ENCODE peak calls at places on chromosome 1, in six cellular contexts. L is CD4-positive, alpha-beta memory T cell; F is lung; C is fibroblast of lung; U is ascending aorta; Y is thoracic aorta. T is an unnamed sample.

GRCh38 chr1:56065729-56066128 is 513.6 kb downstream of the PLPP3 start:
- DNase-seq in F (no peak), Y (no peak), L (no peak), C (no peak), U (no peak), T (no peak)

GRCh38 chr1:91924146-91924545 is 25.1 kb upstream of the BRDT start:
- DNase-seq in L (no peak), F (no peak), C (peak; percentile 89), Y (no peak), U (no peak), T (no peak)

GRCh38 chr1:3618576-3618903 is 6.3 kb upstream of the TPRG1L start:
- DNase-seq in C (no peak), F (no peak), U (no peak), Y (no peak), L (no peak), T (no peak)

GRCh38 chr1:219201656-219202055 is 28.0 kb downstream of the LYPLAL1 start:
- DNase-seq in F (no peak), C (peak; percentile 37), L (no peak), U (no peak), Y (no peak), T (no peak)

GRCh38 chr1:175150596-175151319 is 41.8 kb downstream of the KIAA0040 start:
- DNase-seq in L (no peak), C (no peak), U (no peak), Y (no peak), F (no peak), T (no peak)

GRCh38 chr1:46173361-46173856 is 1.5 kb upstream of the TSPAN1 start:
- DNase-seq in L (no peak), U (no peak), Y (no peak), C (peak; percentile 32), F (no peak), T (no peak)

GRCh38 chr1:159007734-159008133 is 2.0 kb upstream of the IFI16 start:
- DNase-seq in L (no peak), F (no peak), Y (no peak), U (no peak), C (no peak), T (no peak)

GRCh38 chr1:184636156-184636448 is 118.6 kb downstream of the EDEM3 start:
- DNase-seq in C (no peak), U (no peak), Y (no peak), F (no peak), L (no peak), T (no peak)

GRCh38 chr1:239833709-239834108 is 258.0 kb upstream of the FMN2 start:
- DNase-seq in C (no peak), U (no peak), Y (no peak), F (no peak), L (no peak), T (no peak)

GRCh38 chr1:210294991-210295773 is 33.5 kb upstream of the HHAT start:
- DNase-seq in Y (no peak), F (no peak), U (peak; percentile 71), C (no peak), L (no peak), T (no peak)

GRCh38 chr1:37764888-37765441 is at the start of gene EPHA10:
- DNase-seq in L (no peak), C (no peak), Y (no peak), U (no peak), F (no peak), T (no peak)

GRCh38 chr1:35190784-35191183 is 2.2 kb downstream of the SFPQ start:
- DNase-seq in L (no peak), C (no peak), Y (no peak), U (no peak), F (no peak), T (no peak)

GRCh38 chr1:64569376-64569775 is 99.4 kb downstream of the CACHD1 start:
- DNase-seq in C (peak; percentile 38), L (no peak), Y (no peak), F (peak; percentile 30), U (no peak), T (no peak)

GRCh38 chr1:62687903-62688686 is at the start of gene DOCK7:
- DNase-seq in Y (peak; percentile 12), C (peak; percentile 83), F (peak; percentile 77), U (peak; percentile 85), L (peak; percentile 56), T (peak; percentile 25)

GRCh38 chr1:89552481-89553194 is 28.0 kb downstream of the LRRC8B start:
- DNase-seq in Y (no peak), C (peak; percentile 66), U (no peak), F (no peak), L (no peak), T (no peak)

GRCh38 chr1:25451903-25452302 is 21.2 kb downstream of the MACO1 start:
- DNase-seq in F (no peak), L (no peak), Y (no peak), U (no peak), C (no peak), T (no peak)

GRCh38 chr1:117815105-117815812 is 114.2 kb downstream of the GDAP2 start:
- DNase-seq in F (no peak), L (no peak), U (no peak), C (peak; percentile 81), Y (no peak), T (no peak)

GRCh38 chr1:56190975-56191768 is 388.2 kb downstream of the PLPP3 start:
- DNase-seq in C (peak; percentile 51), U (no peak), Y (no peak), F (no peak), L (no peak), T (no peak)

GRCh38 chr1:204491653-204492052 is 3.0 kb downstream of the PIK3C2B start:
- DNase-seq in Y (no peak), C (no peak), F (no peak), L (no peak), U (no peak), T (no peak)

GRCh38 chr1:204483791-204484190 is 10.8 kb downstream of the PIK3C2B start:
- DNase-seq in U (no peak), Y (no peak), F (no peak), L (no peak), C (no peak), T (no peak)

GRCh38 chr1:204484948-204485347 is 9.7 kb downstream of the PIK3C2B start:
- DNase-seq in C (no peak), F (no peak), L (no peak), U (no peak), Y (no peak), T (no peak)

DNA sequence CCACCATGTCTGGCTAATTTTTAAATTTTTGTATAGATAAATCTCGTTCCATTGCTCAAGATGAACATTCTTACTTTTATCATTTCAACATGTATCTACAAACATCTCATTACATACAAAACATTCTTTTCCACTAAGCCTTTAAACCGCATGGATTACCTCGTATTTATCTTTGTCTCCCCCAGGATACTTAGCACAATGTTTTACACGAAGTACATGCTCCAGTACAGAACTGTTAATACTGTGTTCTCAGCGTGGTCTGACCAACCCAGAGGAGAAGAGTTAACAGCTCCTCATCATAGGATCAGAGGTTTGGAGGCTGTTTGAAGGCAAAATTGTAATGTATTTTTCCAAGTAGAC is 7.4 kb downstream of the PIK3C2B start:
- DNase-seq in C (no peak), U (no peak), L (no peak), F (no peak), Y (no peak), T (no peak)
- H3K4me1 ChIP-seq in C (no peaks in the 10 kb centered on the region), U (no peaks in the 10 kb centered on the region), L (peaks cover 37% of the 10 kb centered on the region), F (peaks cover 15% of the 10 kb centered on the region), Y (peaks cover 42% of the 10 kb centered on the region), T (peaks cover 10% of the 10 kb centered on the region)

GRCh38 chr1:21317035-21317689 is 26.9 kb upstream of the ECE1 start:
- DNase-seq in C (peak; percentile 92), Y (peak; percentile 76), L (no peak), U (peak; percentile 97), F (no peak), T (no peak)

GRCh38 chr1:21319447-21320407 is 29.5 kb upstream of the ECE1 start:
- DNase-seq in Y (no peak), F (no peak), U (peak; percentile 82), C (no peak), L (no peak), T (no peak)

GRCh38 chr1:21317690-21318043 is 27.4 kb upstream of the ECE1 start:
- DNase-seq in Y (no peak), F (no peak), L (no peak), C (no peak), U (no peak), T (no peak)

GRCh38 chr1:21318714-21319159 is 28.5 kb upstream of the ECE1 start:
- DNase-seq in C (peak; percentile 89), F (peak; percentile 73), U (peak; percentile 97), Y (peak; percentile 80), L (no peak), T (no peak)

GRCh38 chr1:21318057-21318713 is 27.9 kb upstream of the ECE1 start:
- DNase-seq in F (no peak), C (no peak), Y (no peak), L (no peak), U (no peak), T (no peak)
- H3K4me1 ChIP-seq in F (peaks cover 36% of the 10 kb centered on the region), C (peaks cover 69% of the 10 kb centered on the region), Y (peaks cover 99% of the 10 kb centered on the region), L (peaks cover 27% of the 10 kb centered on the region), U (peaks cover 47% of the 10 kb centered on the region), T (peaks cover 16% of the 10 kb centered on the region)

GRCh38 chr1:90718411-90719320 is 1.6 kb upstream of the BARHL2 start:
- DNase-seq in Y (no peak), C (no peak), F (no peak), U (no peak), L (no peak), T (no peak)
- H3K4me1 ChIP-seq in Y (peaks cover 33% of the 10 kb centered on the region), C (no peaks in the 10 kb centered on the region), F (peaks cover 9% of the 10 kb centered on the region), U (peaks cover 5% of the 10 kb centered on the region), L (peaks cover 13% of the 10 kb centered on the region), T (peaks cover 13% of the 10 kb centered on the region)

GRCh38 chr1:246573481-246573880 is 7.2 kb downstream of the CNST start:
- DNase-seq in C (no peak), Y (no peak), L (no peak), F (no peak), U (no peak), T (no peak)
- H3K4me1 ChIP-seq in C (peaks cover 9% of the 10 kb centered on the region), Y (peaks cover 24% of the 10 kb centered on the region), L (peaks cover 84% of the 10 kb centered on the region), F (peaks cover 3% of the 10 kb centered on the region), U (peaks cover 2% of the 10 kb centered on the region), T (peaks cover 40% of the 10 kb centered on the region)

DNA sequence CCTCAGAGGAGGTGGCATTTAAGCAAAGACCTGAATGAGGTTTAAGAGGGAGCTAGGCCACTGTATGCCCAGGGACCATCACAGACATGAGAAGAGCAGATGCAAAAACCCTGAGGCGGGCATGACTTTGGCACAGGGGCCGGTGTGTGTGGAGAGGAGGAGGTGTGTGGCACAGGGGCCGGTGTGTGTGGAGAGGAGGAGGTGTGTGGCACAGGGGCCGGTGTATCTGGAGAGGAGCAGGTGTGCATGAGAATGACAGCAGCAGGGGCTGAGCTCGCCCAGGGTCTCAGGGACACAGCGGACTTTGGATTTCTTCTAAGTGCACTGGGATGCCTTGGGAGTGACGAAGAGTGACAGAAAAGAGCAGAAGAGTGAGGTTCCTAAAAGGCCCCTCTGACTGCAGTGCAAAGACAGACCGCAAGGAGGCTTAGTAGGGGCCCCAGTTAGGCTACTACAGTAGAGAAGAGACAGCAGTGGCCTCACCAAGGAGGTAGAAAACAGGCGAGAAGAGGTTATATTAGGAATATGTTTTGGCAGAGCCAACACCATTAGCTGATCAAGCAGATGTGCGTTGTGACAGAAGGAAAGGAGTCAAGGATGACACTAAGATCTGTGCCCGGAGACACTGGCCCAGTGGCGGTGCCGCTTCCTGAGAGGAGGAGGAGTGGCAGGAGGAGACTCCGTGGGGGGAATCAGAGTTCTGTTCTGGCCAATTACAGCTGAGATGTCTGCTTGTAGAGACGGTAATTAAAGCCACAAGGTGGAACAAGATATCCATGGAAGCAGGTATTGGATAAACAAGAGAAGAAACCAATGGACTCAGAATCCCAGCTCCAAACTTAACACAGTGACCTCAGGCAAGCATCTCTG is 18.4 kb downstream of the ZBTB17 start:
- DNase-seq in Y (no peak), F (no peak), U (no peak), L (no peak), C (no peak), T (no peak)
- H3K4me1 ChIP-seq in Y (peaks cover 69% of the 10 kb centered on the region), F (peaks cover 29% of the 10 kb centered on the region), U (peaks cover 20% of the 10 kb centered on the region), L (peaks cover 49% of the 10 kb centered on the region), C (peaks cover 35% of the 10 kb centered on the region), T (peaks cover 14% of the 10 kb centered on the region)

GRCh38 chr1:10745886-10746455 is 50.5 kb downstream of the CASZ1 start:
- DNase-seq in U (no peak), C (no peak), L (no peak), Y (no peak), F (peak; percentile 87), T (no peak)
- H3K4me1 ChIP-seq in U (no peaks in the 10 kb centered on the region), C (no peaks in the 10 kb centered on the region), L (no peaks in the 10 kb centered on the region), Y (no peaks in the 10 kb centered on the region), F (peaks cover 10% of the 10 kb centered on the region), T (no peaks in the 10 kb centered on the region)